ENCODE peak calls at places on chromosomes 5 and 9, in eight cellular contexts. M is mesothelial cell of epicardium, U is Peyer's patch, O is GM10248, F is lung, Q is fibroblast of villous mesenchyme, H is pancreas, N is OCI-LY7. P is an unnamed sample.

GRCh38 chr9:89436963-89437625 is 60.8 kb downstream of the SEMA4D start:
- DNase-seq in M (no peak), U (peak; percentile 83), O (no peak), F (peak; percentile 77), Q (no peak), H (no peak), N (peak; percentile 74), P (no peak)

GRCh38 chr9:130018260-130018659 is 24.7 kb downstream of the FNBP1 start:
- DNase-seq in M (no peak), U (no peak), O (no peak), F (no peak), Q (no peak), H (no peak), N (no peak), P (no peak)

GRCh38 chr9:97786341-97786740 is 66.7 kb upstream of the FOXE1 start:
- DNase-seq in M (no peak), U (no peak), O (no peak), F (no peak), Q (no peak), H (no peak), N (no peak), P (peak; percentile 40)

GRCh38 chr9:134670042-134670525 is 28.5 kb downstream of the COL5A1 start:
- DNase-seq in M (no peak), U (no peak), O (no peak), F (no peak), Q (peak; percentile 94), H (no peak), N (no peak), P (no peak)

GRCh38 chr9:15249042-15249818 is 57.8 kb downstream of the TTC39B start:
- DNase-seq in M (no peak), U (no peak), O (no peak), F (no peak), Q (peak; percentile 76), H (no peak), N (no peak), P (no peak)

GRCh38 chr9:84750152-84750865 is 80.8 kb downstream of the NTRK2 start:
- DNase-seq in M (no peak), U (no peak), O (no peak), F (no peak), Q (no peak), H (no peak), N (no peak), P (no peak)

GRCh38 chr5:18792145-18792544 is 1157.9 kb downstream of the TAF11L14 start:
- DNase-seq in M (no peak), U (no peak), O (no peak), F (no peak), Q (no peak), H (no peak), N (no peak), P (no peak)

GRCh38 chr9:31588756-31589155 is 795.7 kb upstream of the ACO1 start:
- DNase-seq in M (no peak), U (no peak), O (no peak), F (no peak), Q (no peak), H (no peak), N (no peak), P (no peak)

GRCh38 chr9:96418920-96419690 is 935 bp upstream of the ZNF367 start:
- DNase-seq in M (no peak), U (peak; percentile 76), O (peak; percentile 68), F (peak; percentile 65), Q (peak; percentile 42), H (peak; percentile 81), N (peak; percentile 85), P (peak; percentile 87)

GRCh38 chr9:129901922-129902321 is 66.7 kb downstream of the USP20 start:
- DNase-seq in M (no peak), U (peak; percentile 4), O (no peak), F (no peak), Q (no peak), H (no peak), N (no peak), P (no peak)

GRCh38 chr5:37553720-37554402 is 174.7 kb downstream of the WDR70 start:
- DNase-seq in M (no peak), U (no peak), O (no peak), F (no peak), Q (peak; percentile 92), H (no peak), N (no peak), P (no peak)

GRCh38 chr5:133509742-133510079 is 102.6 kb downstream of the FSTL4 start:
- DNase-seq in M (no peak), U (no peak), O (no peak), F (no peak), Q (no peak), H (no peak), N (no peak), P (peak; percentile 32)

GRCh38 chr9:36327903-36328302 is 69.7 kb upstream of the GNE start:
- DNase-seq in M (no peak), U (no peak), O (no peak), F (no peak), Q (peak; percentile 28), H (no peak), N (no peak), P (no peak)

GRCh38 chr5:151249280-151249679 is 3.7 kb upstream of the GM2A start:
- DNase-seq in M (no peak), U (no peak), O (no peak), F (no peak), Q (no peak), H (no peak), N (no peak), P (no peak)

GRCh38 chr9:91714020-91714721 is 235.9 kb downstream of the ROR2 start:
- DNase-seq in M (peak; percentile 48), U (peak; percentile 39), O (no peak), F (peak; percentile 81), Q (peak; percentile 72), H (peak; percentile 94), N (peak; percentile 27), P (no peak)

GRCh38 chr9:76808636-76809035 is 44.4 kb downstream of the PCA3 start:
- DNase-seq in M (no peak), U (no peak), O (no peak), F (no peak), Q (no peak), H (no peak), N (no peak), P (no peak)

GRCh38 chr5:65172486-65173129 is 309.1 kb downstream of the ADAMTS6 start:
- DNase-seq in M (no peak), U (no peak), O (peak; percentile 74), F (no peak), Q (no peak), H (no peak), N (no peak), P (no peak)

GRCh38 chr9:33750307-33750838 is 45.0 kb upstream of the PRSS3 start:
- DNase-seq in M (no peak), U (no peak), O (no peak), F (no peak), Q (no peak), H (peak; percentile 63), N (no peak), P (no peak)

GRCh38 chr9:86093788-86094555 is 5.4 kb downstream of the GOLM1 start:
- DNase-seq in M (no peak), U (no peak), O (no peak), F (peak; percentile 63), Q (peak; percentile 21), H (peak; percentile 81), N (no peak), P (no peak)

GRCh38 chr9:105132576-105132975 is 111.9 kb upstream of the SLC44A1 start:
- DNase-seq in M (no peak), U (no peak), O (no peak), F (no peak), Q (peak; percentile 70), H (no peak), N (no peak), P (no peak)

GRCh38 chr9:23123048-23123632 is 676.5 kb downstream of the DMRTA1 start:
- DNase-seq in M (peak; percentile 54), U (no peak), O (no peak), F (no peak), Q (no peak), H (no peak), N (peak; percentile 41), P (no peak)

GRCh38 chr5:892390-893136 is at the start of the genes BRD9 and TRIP13:
- DNase-seq in M (peak; percentile 86), U (peak; percentile 71), O (peak; percentile 99), F (peak; percentile 80), Q (peak; percentile 74), H (peak; percentile 90), N (peak; percentile 89), P (peak; percentile 93)
- TF ChIP-seq CTCF in M (no peak), U (no peak), O (peak; percentile 32), F (no peak), Q (no peak), H (no peak), N (no peak), P (peak; percentile 14)

DNA sequence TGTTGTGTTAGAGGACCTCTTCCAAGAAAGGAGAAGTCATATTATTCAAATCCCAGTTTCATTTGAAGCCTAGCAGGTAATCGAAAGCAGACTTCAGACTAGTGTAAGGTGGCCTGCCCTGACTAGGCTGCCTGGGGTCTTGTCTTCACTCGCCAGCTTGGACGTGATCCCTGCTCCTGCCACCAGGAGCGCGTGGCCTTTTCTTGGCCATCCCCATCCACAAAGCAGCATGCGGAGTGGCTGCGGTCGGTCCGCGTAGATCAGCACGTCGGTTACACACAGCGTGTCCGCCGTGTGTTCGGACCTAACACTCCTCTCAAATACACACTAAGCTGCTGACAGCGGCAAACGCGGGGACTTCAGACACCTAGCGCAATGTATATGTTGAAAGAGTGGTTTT is 37.3 kb downstream of the CFAP77 start:
- DNase-seq in M (no peak), U (no peak), O (no peak), F (no peak), Q (no peak), H (no peak), N (no peak), P (no peak)
- TF ChIP-seq CTCF in M (peak; percentile 21), U (no peak), O (no peak), F (no peak), Q (peak; percentile 16), H (no peak), N (no peak), P (peak; percentile 13)

GRCh38 chr5:20109326-20109725 is 121.3 kb upstream of the CDH18 start:
- DNase-seq in M (no peak), U (no peak), O (no peak), F (no peak), Q (no peak), H (no peak), N (no peak), P (no peak)
- TF ChIP-seq CTCF in M (no peak), U (no peak), O (no peak), F (no peak), Q (no peak), H (no peak), N (no peak), P (no peak)

DNA sequence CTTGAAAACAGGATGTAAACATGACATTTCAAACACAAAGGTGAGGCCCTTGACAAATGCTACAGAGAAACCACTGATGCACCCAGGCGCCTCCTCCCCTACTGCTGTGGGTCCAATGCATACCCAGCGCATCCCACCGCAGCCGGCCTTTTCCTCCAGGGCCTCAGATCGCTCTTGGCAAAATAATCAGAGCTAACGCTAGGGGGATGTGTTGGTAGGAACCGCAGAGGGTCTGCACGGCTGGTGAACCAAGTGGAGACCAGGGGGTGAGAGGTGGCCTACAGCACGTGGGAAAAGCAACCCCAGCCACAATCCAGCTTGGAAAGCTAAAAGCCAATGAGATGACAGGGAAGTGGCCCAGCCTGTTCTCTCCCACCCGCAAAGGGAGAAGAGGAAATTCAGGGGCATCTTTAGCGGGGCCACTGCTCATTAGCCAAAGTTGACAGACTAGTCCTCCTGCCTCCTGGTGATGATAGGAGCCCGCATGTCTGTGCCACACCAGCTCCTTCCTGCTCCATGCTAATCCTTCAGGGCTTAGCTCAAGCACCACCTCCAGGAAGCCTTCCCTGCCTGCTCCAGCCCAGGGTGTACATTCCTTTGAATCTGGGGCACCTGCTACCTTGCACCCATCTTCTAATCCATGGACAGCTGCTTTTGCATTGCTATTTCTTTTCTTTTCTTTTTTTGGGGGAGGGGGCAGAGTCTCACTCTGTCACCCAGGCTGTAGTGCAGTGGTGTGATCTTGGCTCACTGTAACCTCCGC is 5.8 kb downstream of the FAM163B start:
- DNase-seq in M (no peak), U (no peak), O (no peak), F (no peak), Q (no peak), H (no peak), N (no peak), P (no peak)
- TF ChIP-seq CTCF in M (no peak), U (no peak), O (no peak), F (no peak), Q (no peak), H (no peak), N (no peak), P (no peak)